ENCODE peak calls at places on chromosomes 12 and 14, in five cellular contexts. One of them, this sample, is unnamed.

GRCh38 chr12:26340649-26341048 is 145.3 kb downstream of the SSPN start:
- DNase-seq in lung microvascular endothelial cell: no peak
- DNase-seq in trophoblast cell: no peak
- DNase-seq in left lung: no peak
- DNase-seq in progenitor cell of endocrine pancreas: no peak
- DNase-seq in this sample: peak; percentile 52

GRCh38 chr12:66359300-66359699 is 57.0 kb downstream of the HELB start:
- DNase-seq in lung microvascular endothelial cell: no peak
- DNase-seq in trophoblast cell: no peak
- DNase-seq in left lung: no peak
- DNase-seq in progenitor cell of endocrine pancreas: no peak
- DNase-seq in this sample: no peak

GRCh38 chr12:52010152-52010622 is 3.4 kb downstream of the TAMALIN start:
- DNase-seq in lung microvascular endothelial cell: peak; percentile 97
- DNase-seq in trophoblast cell: no peak
- DNase-seq in left lung: no peak
- DNase-seq in progenitor cell of endocrine pancreas: no peak
- DNase-seq in this sample: peak; percentile 86

GRCh38 chr12:56957229-56958052 is at the start of gene RDH16:
- DNase-seq in lung microvascular endothelial cell: no peak
- DNase-seq in trophoblast cell: peak; percentile 11
- DNase-seq in left lung: peak; percentile 35
- DNase-seq in progenitor cell of endocrine pancreas: no peak
- DNase-seq in this sample: no peak

GRCh38 chr14:105748204-105748578 is 221.8 kb downstream of the TMEM121 start:
- DNase-seq in lung microvascular endothelial cell: no peak
- DNase-seq in trophoblast cell: no peak
- DNase-seq in left lung: peak; percentile 46
- DNase-seq in progenitor cell of endocrine pancreas: no peak
- DNase-seq in this sample: no peak

GRCh38 chr14:92122351-92122677 is 545 bp downstream of the CPSF2 start:
- DNase-seq in lung microvascular endothelial cell: peak; percentile 36
- DNase-seq in trophoblast cell: no peak
- DNase-seq in left lung: no peak
- DNase-seq in progenitor cell of endocrine pancreas: no peak
- DNase-seq in this sample: peak; percentile 56

GRCh38 chr14:92578511-92578910 is 64.9 kb downstream of the RIN3 start:
- DNase-seq in lung microvascular endothelial cell: peak; percentile 20
- DNase-seq in trophoblast cell: no peak
- DNase-seq in left lung: no peak
- DNase-seq in progenitor cell of endocrine pancreas: no peak
- DNase-seq in this sample: no peak

GRCh38 chr14:98210045-98210678 is 1061.8 kb downstream of the BCL11B start:
- DNase-seq in lung microvascular endothelial cell: no peak
- DNase-seq in trophoblast cell: no peak
- DNase-seq in left lung: no peak
- DNase-seq in progenitor cell of endocrine pancreas: no peak
- DNase-seq in this sample: no peak

GRCh38 chr12:16349132-16349463 is 1.7 kb downstream of the MGST1 start:
- DNase-seq in lung microvascular endothelial cell: peak; percentile 71
- DNase-seq in trophoblast cell: no peak
- DNase-seq in left lung: no peak
- DNase-seq in progenitor cell of endocrine pancreas: no peak
- DNase-seq in this sample: peak; percentile 97

GRCh38 chr12:73106296-73106695 is 834.1 kb downstream of the TRHDE start:
- DNase-seq in lung microvascular endothelial cell: no peak
- DNase-seq in trophoblast cell: peak; percentile 2
- DNase-seq in left lung: no peak
- DNase-seq in progenitor cell of endocrine pancreas: no peak
- DNase-seq in this sample: no peak

GRCh38 chr14:100589071-100589759 is 2.0 kb upstream of the BEGAIN start:
- DNase-seq in lung microvascular endothelial cell: no peak
- DNase-seq in trophoblast cell: no peak
- DNase-seq in left lung: peak; percentile 42
- DNase-seq in progenitor cell of endocrine pancreas: no peak
- DNase-seq in this sample: no peak

GRCh38 chr12:54370218-54370730 is 6.0 kb upstream of the GPR84 start:
- DNase-seq in lung microvascular endothelial cell: peak; percentile 86
- DNase-seq in trophoblast cell: peak; percentile 64
- DNase-seq in left lung: peak; percentile 91
- DNase-seq in progenitor cell of endocrine pancreas: peak; percentile 77
- DNase-seq in this sample: no peak

GRCh38 chr12:110917467-110917866 is 2.9 kb downstream of the MYL2 start:
- DNase-seq in lung microvascular endothelial cell: peak; percentile 66
- DNase-seq in trophoblast cell: peak; percentile 91
- DNase-seq in left lung: no peak
- DNase-seq in progenitor cell of endocrine pancreas: no peak
- DNase-seq in this sample: no peak

GRCh38 chr12:108693781-108694180 is 37.5 kb downstream of the CORO1C start:
- DNase-seq in lung microvascular endothelial cell: no peak
- DNase-seq in trophoblast cell: no peak
- DNase-seq in left lung: no peak
- DNase-seq in progenitor cell of endocrine pancreas: no peak
- DNase-seq in this sample: no peak

GRCh38 chr12:47318963-47319362 is 239.2 kb upstream of the AMIGO2 start:
- DNase-seq in lung microvascular endothelial cell: no peak
- DNase-seq in trophoblast cell: no peak
- DNase-seq in left lung: no peak
- DNase-seq in progenitor cell of endocrine pancreas: no peak
- DNase-seq in this sample: no peak

GRCh38 chr14:42307239-42307825 is 700.7 kb downstream of the LRFN5 start:
- DNase-seq in lung microvascular endothelial cell: no peak
- DNase-seq in trophoblast cell: no peak
- DNase-seq in left lung: no peak
- DNase-seq in progenitor cell of endocrine pancreas: no peak
- DNase-seq in this sample: peak; percentile 0

GRCh38 chr14:38839743-38840375 is 263.2 kb downstream of the SEC23A start:
- DNase-seq in lung microvascular endothelial cell: peak; percentile 93
- DNase-seq in trophoblast cell: peak; percentile 7
- DNase-seq in left lung: no peak
- DNase-seq in progenitor cell of endocrine pancreas: no peak
- DNase-seq in this sample: no peak

GRCh38 chr14:66495214-66496098 is 9.3 kb downstream of the CCDC196 start:
- DNase-seq in lung microvascular endothelial cell: peak; percentile 75
- DNase-seq in trophoblast cell: no peak
- DNase-seq in left lung: no peak
- DNase-seq in progenitor cell of endocrine pancreas: no peak
- DNase-seq in this sample: peak; percentile 62

This sample was measured in OCI-M1.